ENCODE peak calls at places on chromosome 15, in eight cellular contexts. One of them, this sample, is unnamed.

GRCh38 chr15:98604983-98605382 is 43.4 kb upstream of the IGF1R start:
- DNase-seq in right cardiac atrium: no peak
- DNase-seq in NCI-H2171 treated with DMSO at 0.1 percent for 48 hours: no peak
- DNase-seq in cerebellar nuclear complex: no peak
- DNase-seq in omental fat pad: no peak
- DNase-seq in GM20000: no peak
- DNase-seq in nucleus accumbens: no peak
- DNase-seq in activated CD8-positive, alpha-beta T cell treated with anti-CD3 and anti-CD28 coated beads, Interleukin-2, amount 10 ng/mL, durations not matched to agents 7 days and 5 days: no peak
- DNase-seq in this sample: no peak

GRCh38 chr15:59148160-59148810 is 43.3 kb downstream of the CCNB2 start:
- DNase-seq in right cardiac atrium: no peak
- DNase-seq in NCI-H2171 treated with DMSO at 0.1 percent for 48 hours: no peak
- DNase-seq in cerebellar nuclear complex: no peak
- DNase-seq in omental fat pad: no peak
- DNase-seq in GM20000: no peak
- DNase-seq in nucleus accumbens: no peak
- DNase-seq in activated CD8-positive, alpha-beta T cell treated with anti-CD3 and anti-CD28 coated beads, Interleukin-2, amount 10 ng/mL, durations not matched to agents 7 days and 5 days: no peak
- DNase-seq in this sample: no peak

GRCh38 chr15:73357999-73358665 is 10.6 kb downstream of the HCN4 start:
- DNase-seq in right cardiac atrium: no peak
- DNase-seq in NCI-H2171 treated with DMSO at 0.1 percent for 48 hours: no peak
- DNase-seq in cerebellar nuclear complex: no peak
- DNase-seq in omental fat pad: no peak
- DNase-seq in GM20000: no peak
- DNase-seq in nucleus accumbens: no peak
- DNase-seq in activated CD8-positive, alpha-beta T cell treated with anti-CD3 and anti-CD28 coated beads, Interleukin-2, amount 10 ng/mL, durations not matched to agents 7 days and 5 days: no peak
- DNase-seq in this sample: no peak

GRCh38 chr15:56886450-56886856 is 32.0 kb upstream of the TCF12 start:
- DNase-seq in right cardiac atrium: peak; percentile 10
- DNase-seq in NCI-H2171 treated with DMSO at 0.1 percent for 48 hours: peak; percentile 38
- DNase-seq in cerebellar nuclear complex: no peak
- DNase-seq in omental fat pad: no peak
- DNase-seq in GM20000: no peak
- DNase-seq in nucleus accumbens: no peak
- DNase-seq in activated CD8-positive, alpha-beta T cell treated with anti-CD3 and anti-CD28 coated beads, Interleukin-2, amount 10 ng/mL, durations not matched to agents 7 days and 5 days: no peak
- DNase-seq in this sample: no peak

GRCh38 chr15:92880796-92881569 is 19.1 kb upstream of the CHD2 start:
- DNase-seq in right cardiac atrium: no peak
- DNase-seq in NCI-H2171 treated with DMSO at 0.1 percent for 48 hours: peak; percentile 79
- DNase-seq in cerebellar nuclear complex: no peak
- DNase-seq in omental fat pad: no peak
- DNase-seq in GM20000: no peak
- DNase-seq in nucleus accumbens: no peak
- DNase-seq in activated CD8-positive, alpha-beta T cell treated with anti-CD3 and anti-CD28 coated beads, Interleukin-2, amount 10 ng/mL, durations not matched to agents 7 days and 5 days: no peak
- DNase-seq in this sample: no peak

GRCh38 chr15:66907826-66908502 is 157.4 kb upstream of the SMAD3 start:
- DNase-seq in right cardiac atrium: peak; percentile 40
- DNase-seq in NCI-H2171 treated with DMSO at 0.1 percent for 48 hours: peak; percentile 16
- DNase-seq in cerebellar nuclear complex: no peak
- DNase-seq in omental fat pad: no peak
- DNase-seq in GM20000: no peak
- DNase-seq in nucleus accumbens: no peak
- DNase-seq in activated CD8-positive, alpha-beta T cell treated with anti-CD3 and anti-CD28 coated beads, Interleukin-2, amount 10 ng/mL, durations not matched to agents 7 days and 5 days: no peak
- DNase-seq in this sample: no peak

GRCh38 chr15:74172751-74173544 is 562 bp upstream of the ISLR start:
- DNase-seq in right cardiac atrium: peak; percentile 83
- DNase-seq in NCI-H2171 treated with DMSO at 0.1 percent for 48 hours: peak; percentile 17
- DNase-seq in cerebellar nuclear complex: no peak
- DNase-seq in omental fat pad: no peak
- DNase-seq in GM20000: no peak
- DNase-seq in nucleus accumbens: no peak
- DNase-seq in activated CD8-positive, alpha-beta T cell treated with anti-CD3 and anti-CD28 coated beads, Interleukin-2, amount 10 ng/mL, durations not matched to agents 7 days and 5 days: no peak
- DNase-seq in this sample: no peak

GRCh38 chr15:95284933-95285401 is 1045.5 kb upstream of the NR2F2 start:
- DNase-seq in right cardiac atrium: no peak
- DNase-seq in NCI-H2171 treated with DMSO at 0.1 percent for 48 hours: no peak
- DNase-seq in cerebellar nuclear complex: no peak
- DNase-seq in omental fat pad: no peak
- DNase-seq in GM20000: no peak
- DNase-seq in nucleus accumbens: no peak
- DNase-seq in activated CD8-positive, alpha-beta T cell treated with anti-CD3 and anti-CD28 coated beads, Interleukin-2, amount 10 ng/mL, durations not matched to agents 7 days and 5 days: peak; percentile 74
- DNase-seq in this sample: peak; percentile 29

GRCh38 chr15:98917417-98917816 is 90.2 kb downstream of the PGPEP1L start:
- DNase-seq in right cardiac atrium: no peak
- DNase-seq in NCI-H2171 treated with DMSO at 0.1 percent for 48 hours: no peak
- DNase-seq in cerebellar nuclear complex: no peak
- DNase-seq in omental fat pad: no peak
- DNase-seq in GM20000: no peak
- DNase-seq in nucleus accumbens: no peak
- DNase-seq in activated CD8-positive, alpha-beta T cell treated with anti-CD3 and anti-CD28 coated beads, Interleukin-2, amount 10 ng/mL, durations not matched to agents 7 days and 5 days: no peak
- DNase-seq in this sample: no peak

GRCh38 chr15:29107291-29107890 is 162.2 kb downstream of the NSMCE3 start:
- DNase-seq in right cardiac atrium: no peak
- DNase-seq in NCI-H2171 treated with DMSO at 0.1 percent for 48 hours: no peak
- DNase-seq in cerebellar nuclear complex: no peak
- DNase-seq in omental fat pad: no peak
- DNase-seq in GM20000: no peak
- DNase-seq in nucleus accumbens: no peak
- DNase-seq in activated CD8-positive, alpha-beta T cell treated with anti-CD3 and anti-CD28 coated beads, Interleukin-2, amount 10 ng/mL, durations not matched to agents 7 days and 5 days: no peak
- DNase-seq in this sample: no peak

GRCh38 chr15:33425149-33425548 is 114.4 kb downstream of the RYR3 start:
- DNase-seq in right cardiac atrium: peak; percentile 10
- DNase-seq in NCI-H2171 treated with DMSO at 0.1 percent for 48 hours: no peak
- DNase-seq in cerebellar nuclear complex: no peak
- DNase-seq in omental fat pad: no peak
- DNase-seq in GM20000: no peak
- DNase-seq in nucleus accumbens: no peak
- DNase-seq in activated CD8-positive, alpha-beta T cell treated with anti-CD3 and anti-CD28 coated beads, Interleukin-2, amount 10 ng/mL, durations not matched to agents 7 days and 5 days: no peak
- DNase-seq in this sample: no peak

GRCh38 chr15:65949482-65949881 is 80.2 kb downstream of the RAB11A start:
- DNase-seq in right cardiac atrium: no peak
- DNase-seq in NCI-H2171 treated with DMSO at 0.1 percent for 48 hours: no peak
- DNase-seq in cerebellar nuclear complex: no peak
- DNase-seq in omental fat pad: no peak
- DNase-seq in GM20000: no peak
- DNase-seq in nucleus accumbens: no peak
- DNase-seq in activated CD8-positive, alpha-beta T cell treated with anti-CD3 and anti-CD28 coated beads, Interleukin-2, amount 10 ng/mL, durations not matched to agents 7 days and 5 days: no peak
- DNase-seq in this sample: no peak

GRCh38 chr15:82986442-82986780 is 401 bp downstream of the RAMAC start:
- DNase-seq in right cardiac atrium: no peak
- DNase-seq in NCI-H2171 treated with DMSO at 0.1 percent for 48 hours: no peak
- DNase-seq in cerebellar nuclear complex: no peak
- DNase-seq in omental fat pad: no peak
- DNase-seq in GM20000: peak; percentile 55
- DNase-seq in nucleus accumbens: no peak
- DNase-seq in activated CD8-positive, alpha-beta T cell treated with anti-CD3 and anti-CD28 coated beads, Interleukin-2, amount 10 ng/mL, durations not matched to agents 7 days and 5 days: peak; percentile 57
- DNase-seq in this sample: no peak

GRCh38 chr15:41465822-41466421 is 27.8 kb upstream of the ITPKA start:
- DNase-seq in right cardiac atrium: no peak
- DNase-seq in NCI-H2171 treated with DMSO at 0.1 percent for 48 hours: peak; percentile 67
- DNase-seq in cerebellar nuclear complex: no peak
- DNase-seq in omental fat pad: no peak
- DNase-seq in GM20000: peak; percentile 51
- DNase-seq in nucleus accumbens: no peak
- DNase-seq in activated CD8-positive, alpha-beta T cell treated with anti-CD3 and anti-CD28 coated beads, Interleukin-2, amount 10 ng/mL, durations not matched to agents 7 days and 5 days: peak; percentile 46
- DNase-seq in this sample: peak; percentile 17

GRCh38 chr15:91852741-91853500 is 587 bp upstream of the SLCO3A1 start:
- DNase-seq in right cardiac atrium: peak; percentile 85
- DNase-seq in NCI-H2171 treated with DMSO at 0.1 percent for 48 hours: peak; percentile 71
- DNase-seq in cerebellar nuclear complex: no peak
- DNase-seq in omental fat pad: no peak
- DNase-seq in GM20000: peak; percentile 88
- DNase-seq in nucleus accumbens: peak; percentile 79
- DNase-seq in activated CD8-positive, alpha-beta T cell treated with anti-CD3 and anti-CD28 coated beads, Interleukin-2, amount 10 ng/mL, durations not matched to agents 7 days and 5 days: peak; percentile 74
- DNase-seq in this sample: peak; percentile 77

This sample was measured in activated CD4-positive, alpha-beta memory T cell treated with anti-CD3 and anti-CD28 coated beads, Interleukin-2, amount 10 ng/mL, durations not matched to agents 7 days and 5 days.